ENCODE peak calls at places on chromosomes 5 and 9, in five cellular contexts. D, R, Z, N and G are unnamed samples.

GRCh38 chr5:2276101-2276500 is 393.4 kb upstream of the IRX4 start:
- DNase-seq in D (no peak), R (no peak), Z (no peak), N (no peak), G (no peak)

GRCh38 chr9:76181020-76181641 is 213.1 kb downstream of the RFK start:
- DNase-seq in D (peak; percentile 79), R (no peak), Z (peak; percentile 49), N (no peak), G (peak; percentile 48)

GRCh38 chr5:40236001-40236400 is 443.7 kb upstream of the PTGER4 start:
- DNase-seq in D (no peak), R (no peak), Z (no peak), N (no peak), G (no peak)

GRCh38 chr5:117131048-117131679 is 556.5 kb upstream of the SEMA6A start:
- DNase-seq in D (peak; percentile 61), R (no peak), Z (no peak), N (no peak), G (no peak)

GRCh38 chr5:12777342-12777741 is 873.1 kb upstream of the CTNND2 start:
- DNase-seq in D (peak; percentile 1), R (no peak), Z (no peak), N (no peak), G (no peak)

GRCh38 chr9:71858812-71859211 is 52.2 kb downstream of the ABHD17B start:
- DNase-seq in D (peak; percentile 61), R (no peak), Z (no peak), N (no peak), G (peak; percentile 7)

GRCh38 chr5:149791881-149792280 is 61.8 kb downstream of the PPARGC1B start:
- DNase-seq in D (no peak), R (no peak), Z (no peak), N (no peak), G (no peak)

GRCh38 chr5:139733698-139734491 is 61.7 kb upstream of the PSD2 start:
- DNase-seq in D (peak; percentile 70), R (no peak), Z (no peak), N (no peak), G (no peak)

GRCh38 chr5:116645627-116646026 is 71.0 kb upstream of the SEMA6A start:
- DNase-seq in D (no peak), R (no peak), Z (no peak), N (no peak), G (no peak)

GRCh38 chr5:92081958-92082712 is 699.0 kb upstream of the ARRDC3 start:
- DNase-seq in D (no peak), R (no peak), Z (no peak), N (no peak), G (no peak)

GRCh38 chr5:51395666-51396356 is 12.6 kb downstream of the ISL1 start:
- DNase-seq in D (no peak), R (no peak), Z (no peak), N (no peak), G (no peak)

GRCh38 chr5:89342106-89342876 is 459.3 kb upstream of the MEF2C start:
- DNase-seq in D (peak; percentile 37), R (no peak), Z (peak; percentile 97), N (no peak), G (no peak)

GRCh38 chr9:11233693-11234092 is 620.9 kb upstream of the PTPRD start:
- DNase-seq in D (no peak), R (no peak), Z (no peak), N (no peak), G (no peak)

GRCh38 chr5:59684388-59685003 is 209.0 kb downstream of the PDE4D start:
- DNase-seq in D (peak; percentile 9), R (no peak), Z (peak; percentile 13), N (no peak), G (no peak)

GRCh38 chr5:155729684-155730059 is 597.3 kb upstream of the SGCD start:
- DNase-seq in D (no peak), R (peak; percentile 25), Z (peak; percentile 70), N (no peak), G (no peak)

GRCh38 chr5:50559955-50560354 is 106.5 kb upstream of the PARP8 start:
- DNase-seq in D (no peak), R (no peak), Z (no peak), N (no peak), G (no peak)

DNA sequence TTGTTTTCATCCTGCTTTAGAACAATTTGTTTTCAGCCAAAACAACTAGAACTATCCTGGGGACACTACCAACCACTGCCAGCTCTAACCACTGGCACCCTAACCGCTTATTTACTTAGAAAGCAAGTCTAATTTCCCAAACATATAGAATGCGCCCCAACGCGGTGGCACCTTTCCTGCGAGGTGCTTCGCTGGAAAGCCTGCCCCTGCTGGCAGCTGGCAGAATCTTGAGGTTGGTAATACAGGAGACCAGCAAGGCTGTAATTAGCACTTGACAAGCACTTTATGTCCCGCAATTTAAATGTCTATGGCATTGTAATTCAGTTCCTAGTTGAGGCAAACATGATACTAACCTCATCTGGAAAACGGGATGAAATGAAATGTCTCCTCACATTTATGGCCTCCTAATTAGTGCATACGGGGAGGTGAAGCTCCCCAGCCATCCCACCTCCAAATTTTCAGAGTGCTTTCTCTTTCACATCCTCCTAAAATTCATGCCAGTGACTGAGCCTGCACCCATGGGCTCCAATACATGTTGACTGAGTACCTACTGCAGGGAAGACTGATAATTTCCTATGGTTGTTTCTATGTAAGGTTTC is 30.4 kb downstream of the GABBR2 start:
- DNase-seq in D (no peak), R (peak; percentile 66), Z (no peak), N (peak; percentile 35), G (peak; percentile 36)
- TF ChIP-seq CTCF in D (peak; percentile 69), R (peak; percentile 26), Z (peak; percentile 51), N (peak; percentile 54), G (peak; percentile 43)

GRCh38 chr9:98362624-98363023 is 107.2 kb upstream of the TBC1D2 start:
- DNase-seq in D (no peak), R (no peak), Z (no peak), N (no peak), G (no peak)

GRCh38 chr9:98365724-98366123 is 110.3 kb upstream of the TBC1D2 start:
- DNase-seq in D (no peak), R (no peak), Z (no peak), N (no peak), G (no peak)

GRCh38 chr9:98367371-98367900 is 112.0 kb upstream of the TBC1D2 start:
- DNase-seq in D (no peak), R (no peak), Z (peak; percentile 49), N (no peak), G (no peak)

GRCh38 chr9:98364042-98364441 is 108.6 kb upstream of the TBC1D2 start:
- DNase-seq in D (no peak), R (no peak), Z (no peak), N (no peak), G (no peak)

DNA sequence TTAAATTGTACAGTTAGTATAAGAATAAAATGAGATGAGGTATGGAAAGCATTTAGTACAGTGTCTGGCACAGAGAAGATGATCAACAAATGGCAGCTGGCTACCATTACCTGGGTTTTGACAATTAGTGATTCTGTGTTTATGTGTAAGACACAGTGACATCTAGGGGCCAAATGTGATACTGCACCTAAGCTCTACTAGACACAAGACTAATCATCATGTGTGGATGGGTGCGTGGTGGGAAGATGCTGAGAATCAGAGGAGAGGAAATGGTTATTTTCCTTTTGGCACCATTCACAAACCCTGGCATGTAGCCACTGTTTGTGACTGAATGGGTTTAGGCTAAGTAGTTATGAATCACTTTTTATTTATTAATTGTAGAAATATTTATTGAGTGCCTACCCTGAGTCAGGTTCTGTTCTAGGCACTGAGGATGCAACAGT is 109.8 kb upstream of the TBC1D2 start:
- DNase-seq in D (peak; percentile 29), R (peak; percentile 30), Z (peak; percentile 28), N (peak; percentile 61), G (no peak)
- TF ChIP-seq CTCF in D (peak; percentile 83), R (peak; percentile 63), Z (peak; percentile 57), N (peak; percentile 57), G (no peak)

GRCh38 chr5:126499742-126500396 is 76.7 kb downstream of the GRAMD2B start:
- DNase-seq in D (no peak), R (no peak), Z (no peak), N (peak; percentile 29), G (no peak)
- TF ChIP-seq CTCF in D (peak; percentile 46), R (peak; percentile 60), Z (peak; percentile 53), N (peak; percentile 69), G (peak; percentile 11)

DNA sequence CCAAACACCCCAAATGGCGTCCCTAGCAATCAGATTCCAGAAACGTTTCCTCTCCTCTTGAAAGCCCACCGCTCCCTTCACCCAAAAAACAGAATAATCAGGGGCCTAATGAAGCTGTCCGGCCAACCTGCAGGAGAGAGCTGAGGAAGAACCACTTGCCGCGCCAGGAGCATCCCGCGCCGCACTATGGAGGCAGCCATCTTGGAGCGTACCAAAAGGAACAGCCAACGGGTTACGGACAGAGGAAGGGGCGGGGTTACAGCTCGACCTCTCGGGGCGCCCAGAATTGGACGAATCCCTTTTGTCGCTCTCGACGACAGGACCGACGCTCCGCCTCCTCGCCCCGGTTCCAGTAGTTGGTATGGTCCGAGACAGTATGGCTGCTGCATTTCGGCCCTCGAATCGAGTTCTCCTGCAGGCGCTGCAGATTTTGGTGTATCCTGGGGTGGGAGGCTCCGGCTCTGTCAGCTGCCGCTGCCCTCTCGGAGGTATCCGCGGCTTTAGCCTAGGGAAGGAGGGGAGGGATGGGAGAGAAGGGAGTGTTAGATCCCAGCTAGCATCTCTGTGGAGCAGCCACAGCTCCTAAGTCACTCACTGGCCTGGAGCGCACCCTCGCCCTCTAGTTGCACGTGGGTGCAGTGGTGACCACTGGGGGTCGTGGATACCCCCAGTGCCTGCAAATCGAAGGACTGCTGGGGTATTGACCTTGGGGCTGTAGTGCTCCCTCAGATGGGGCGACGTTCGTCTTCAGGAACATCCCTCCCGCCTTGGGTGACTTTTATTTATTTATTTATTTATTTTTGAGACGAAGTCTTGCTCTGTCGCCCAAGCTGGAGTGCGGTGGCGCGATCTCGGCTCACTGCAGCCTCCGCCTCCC is at the start of the genes MRPS27 and PTCD2:
- DNase-seq in D (peak; percentile 97), R (peak; percentile 97), Z (peak; percentile 99), N (peak; percentile 97), G (peak; percentile 100)
- TF ChIP-seq CTCF in D (no peak), R (no peak), Z (peak; percentile 27), N (no peak), G (no peak)

DNA sequence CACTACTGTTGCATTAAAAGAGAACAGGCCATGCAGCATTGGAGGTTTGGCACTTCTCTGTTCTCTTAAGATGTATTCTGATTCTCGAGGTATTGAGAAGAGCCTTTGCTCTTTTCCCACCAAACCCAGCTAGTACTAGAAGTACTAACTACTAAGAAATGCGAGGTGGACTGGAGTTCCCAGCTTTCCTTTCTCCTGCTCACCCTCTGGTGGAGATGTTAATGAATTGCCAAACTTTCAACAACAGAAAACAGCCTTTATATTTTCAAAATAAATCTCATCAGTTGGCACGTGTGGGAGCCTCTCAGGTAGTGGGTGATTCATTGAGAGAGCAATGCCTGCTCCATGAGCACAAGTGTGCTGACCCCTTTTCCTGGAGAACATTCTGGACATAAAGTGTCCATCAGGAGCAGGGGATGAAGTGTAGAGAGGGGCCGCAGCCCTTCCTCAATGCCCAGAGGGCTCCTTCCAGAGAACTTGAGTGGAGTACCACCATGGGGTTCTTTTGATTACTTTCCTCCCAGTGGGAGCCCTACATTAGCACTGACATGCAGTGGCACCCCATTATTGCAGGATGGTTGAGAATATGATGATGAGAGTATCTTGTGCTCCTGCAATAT is 45.7 kb downstream of the TMEM174 start:
- DNase-seq in D (peak; percentile 34), R (no peak), Z (peak; percentile 72), N (no peak), G (peak; percentile 60)
- TF ChIP-seq CTCF in D (peak; percentile 36), R (no peak), Z (peak; percentile 78), N (no peak), G (peak; percentile 38)